ENCODE peak calls at places on chromosomes 6 and 20, in seven cellular contexts. O is GM23248; E is SIG-M5; P is ACHN; U is amygdala; F is fibroblast of lung; B is Jurkat, Clone E6-1. Z is an unnamed sample.

GRCh38 chr20:50772418-50773185 is 22.3 kb upstream of the BCAS4 start:
- DNase-seq in U (no peak), E (no peak), P (no peak), O (no peak), F (no peak), B (no peak), Z (no peak)

GRCh38 chr6:79466222-79466834 is 70.9 kb downstream of the LCA5 start:
- DNase-seq in E (no peak), B (no peak), P (peak), O (peak), U (no peak), F (peak), Z (no peak)

GRCh38 chr6:132964101-132964867 is 149.9 kb downstream of the RPS12 start:
- DNase-seq in P (no peak), E (no peak), O (peak), F (peak), U (no peak), B (no peak), Z (no peak)

GRCh38 chr20:51093240-51093763 is 70.4 kb upstream of the KCNG1 start:
- DNase-seq in P (no peak), B (no peak), E (no peak), F (no peak), O (no peak), U (no peak), Z (no peak)

GRCh38 chr6:121522265-121522664 is 86.8 kb downstream of the GJA1 start:
- DNase-seq in B (no peak), O (peak), F (peak), P (peak), E (no peak), U (no peak), Z (no peak)

GRCh38 chr20:64131406-64131805 is 24.0 kb upstream of the NPBWR2 start:
- DNase-seq in O (peak), E (no peak), P (no peak), U (no peak), F (no peak), B (no peak), Z (no peak)

GRCh38 chr20:34045294-34045693 is 51.6 kb downstream of the RALY start:
- DNase-seq in P (no peak), F (peak), E (no peak), B (no peak), U (no peak), O (peak), Z (no peak)

GRCh38 chr6:49333345-49334120 is 129.5 kb downstream of the MMUT start:
- DNase-seq in E (no peak), O (peak), B (no peak), U (no peak), P (no peak), F (peak), Z (no peak)

GRCh38 chr6:26268659-26269402 is 96.2 kb upstream of the BTN3A2 start:
- DNase-seq in O (peak), B (no peak), F (peak), P (no peak), U (no peak), E (no peak), Z (no peak)

GRCh38 chr6:142545147-142545546 is 243.3 kb downstream of the ADGRG6 start:
- DNase-seq in F (no peak), B (peak), P (no peak), U (no peak), E (no peak), O (no peak), Z (no peak)

GRCh38 chr6:53461041-53461656 is 83.8 kb downstream of the GCLC start:
- DNase-seq in B (no peak), E (peak), P (no peak), F (no peak), U (no peak), O (peak), Z (no peak)

GRCh38 chr6:100488231-100488630 is 23.5 kb upstream of the SIM1 start:
- DNase-seq in F (no peak), E (no peak), P (no peak), U (no peak), O (no peak), B (no peak), Z (no peak)

GRCh38 chr20:48772183-48772976 is 55.4 kb downstream of the PREX1 start:
- DNase-seq in F (no peak), U (peak), B (no peak), P (no peak), O (no peak), E (peak), Z (no peak)

GRCh38 chr6:153702671-153703070 is 336.4 kb upstream of the OPRM1 start:
- DNase-seq in O (peak), B (no peak), F (no peak), P (no peak), E (no peak), U (no peak), Z (no peak)

GRCh38 chr6:16819752-16820151 is 58.5 kb upstream of the ATXN1 start:
- DNase-seq in U (no peak), P (peak), E (no peak), O (peak), B (peak), F (peak), Z (no peak)

GRCh38 chr6:119126826-119127225 is 48.4 kb upstream of the FAM184A start:
- DNase-seq in P (no peak), O (no peak), B (no peak), U (no peak), E (no peak), F (no peak), Z (no peak)

GRCh38 chr20:25083773-25084615 is 2.1 kb upstream of the VSX1 start:
- DNase-seq in O (no peak), U (no peak), P (no peak), E (no peak), B (no peak), F (no peak), Z (no peak)

GRCh38 chr6:33692078-33692759 is 19.3 kb downstream of the UQCC2 start:
- DNase-seq in B (no peak), O (no peak), P (no peak), E (no peak), F (no peak), U (no peak), Z (no peak)

GRCh38 chr20:49636447-49636846 is 68.5 kb upstream of the PTGIS start:
- DNase-seq in U (no peak), F (no peak), B (no peak), P (no peak), E (no peak), O (no peak), Z (no peak)

GRCh38 chr6:152298055-152298647 is 339.0 kb downstream of the SYNE1 start:
- DNase-seq in O (no peak), P (no peak), F (no peak), E (no peak), B (no peak), U (no peak), Z (no peak)

GRCh38 chr6:166864333-166864732 is 92.0 kb downstream of the RNASET2 start:
- DNase-seq in P (no peak), O (no peak), U (no peak), B (no peak), E (no peak), F (no peak), Z (no peak)

GRCh38 chr20:25173886-25174308 is 21.6 kb upstream of the ENTPD6 start:
- DNase-seq in E (no peak), F (no peak), U (no peak), B (no peak), O (no peak), P (no peak), Z (no peak)

GRCh38 chr20:50415516-50416268 is 94.5 kb upstream of the PTPN1 start:
- DNase-seq in P (no peak), F (peak), O (peak), E (no peak), U (peak), B (no peak), Z (no peak)

GRCh38 chr6:141290871-141291270 is 841.9 kb upstream of the GJE1 start:
- DNase-seq in F (no peak), O (peak), B (no peak), E (no peak), U (no peak), P (no peak), Z (no peak)

GRCh38 chr6:149896491-149896890 is 1.4 kb downstream of the RAET1E start:
- DNase-seq in B (no peak), F (no peak), P (no peak), O (peak), U (no peak), E (no peak), Z (no peak)

GRCh38 chr6:41239467-41240159 is 11.5 kb downstream of the TREML4 start:
- DNase-seq in F (no peak), U (no peak), E (no peak), B (no peak), P (no peak), O (no peak), Z (no peak)

GRCh38 chr6:82442320-82442719 is 78.7 kb downstream of the TPBG start:
- DNase-seq in E (no peak), U (no peak), B (no peak), O (no peak), F (no peak), P (no peak), Z (no peak)

GRCh38 chr20:34083137-34083536 is 28.9 kb downstream of the EIF2S2 start:
- DNase-seq in B (no peak), E (no peak), U (no peak), O (peak), F (peak), P (no peak), Z (peak)

GRCh38 chr6:38933426-38933825 is 115.2 kb upstream of the GLP1R start:
- DNase-seq in O (peak), F (peak), B (peak), P (peak), U (no peak), E (no peak), Z (no peak)

GRCh38 chr20:21103582-21104465 is 2.3 kb downstream of the LINC00237 start:
- DNase-seq in F (no peak), U (no peak), E (no peak), B (no peak), P (no peak), O (no peak), Z (no peak)

GRCh38 chr6:54617730-54618129 is 228.8 kb upstream of the FAM83B start:
- DNase-seq in O (peak), B (no peak), F (peak), E (no peak), P (peak), U (no peak), Z (no peak)

GRCh38 chr6:51554029-51554428 is 533.4 kb downstream of the PKHD1 start:
- DNase-seq in P (no peak), F (no peak), B (no peak), O (no peak), E (no peak), U (no peak), Z (no peak)

GRCh38 chr6:131979515-131980337 is 28.6 kb upstream of the CCN2 start:
- DNase-seq in O (peak), B (no peak), P (peak), E (no peak), F (peak), U (no peak), Z (no peak)